ENCODE peak calls at places on chromosome 14, in ten cellular contexts. T is fibroblast of lung; V is stimulated activated CD4-positive, alpha-beta T cell treated with anti-CD3 and anti-CD28 coated beads, Interleukin-4, amount 100 ng/mL, for 1 hour; U is NCI-H1092 treated with DMSO at 0.1 percent for 48 hours; W is PC-3; M is psoas muscle; Q is left ventricle myocardium superior; N is OCI-M1; I is NCI-H524; P is dermis blood vessel endothelial cell. A is an unnamed sample.

GRCh38 chr14:104734991-104735779 is 11.2 kb downstream of the ADSS1 start:
- DNase-seq in T (no peak), V (no peak), U (no peak), W (no peak), M (peak), Q (peak), N (no peak), I (no peak), P (no peak), A (no peak)

GRCh38 chr14:77099425-77100167 is 1.5 kb downstream of the CIPC start:
- DNase-seq in T (peak), V (no peak), U (peak), W (peak), M (no peak), Q (no peak), N (peak), I (peak), P (peak), A (no peak)

GRCh38 chr14:56417173-56417572 is 162.4 kb upstream of the TMEM260 start:
- DNase-seq in T (peak), V (no peak), U (no peak), W (no peak), M (no peak), Q (no peak), N (no peak), I (no peak), P (no peak), A (no peak)

GRCh38 chr14:86766469-86766868 is 1226.5 kb downstream of the GALC start:
- DNase-seq in T (no peak), V (no peak), U (no peak), W (no peak), M (no peak), Q (no peak), N (peak), I (no peak), P (no peak), A (no peak)

GRCh38 chr14:72607386-72608125 is 286.3 kb downstream of the DPF3 start:
- DNase-seq in T (peak), V (no peak), U (no peak), W (no peak), M (no peak), Q (no peak), N (no peak), I (peak), P (no peak), A (no peak)

GRCh38 chr14:41558527-41558926 is 48.1 kb upstream of the LRFN5 start:
- DNase-seq in T (no peak), V (no peak), U (no peak), W (no peak), M (no peak), Q (no peak), N (no peak), I (peak), P (no peak), A (no peak)

GRCh38 chr14:56474419-56475022 is 105.1 kb upstream of the TMEM260 start:
- DNase-seq in T (peak), V (no peak), U (peak), W (peak), M (no peak), Q (no peak), N (peak), I (peak), P (peak), A (peak)

GRCh38 chr14:30034049-30034635 is 106.5 kb upstream of the PRKD1 start:
- DNase-seq in T (peak), V (no peak), U (peak), W (no peak), M (no peak), Q (no peak), N (no peak), I (peak), P (no peak), A (no peak)

GRCh38 chr14:54696998-54697397 is 130.1 kb downstream of the SAMD4A start:
- DNase-seq in T (no peak), V (no peak), U (no peak), W (no peak), M (no peak), Q (no peak), N (no peak), I (no peak), P (no peak), A (no peak)

GRCh38 chr14:54444701-54445100 is 3.5 kb upstream of the CNIH1 start:
- DNase-seq in T (no peak), V (no peak), U (no peak), W (no peak), M (no peak), Q (no peak), N (no peak), I (no peak), P (no peak), A (no peak)

GRCh38 chr14:89902876-89903275 is 51.7 kb downstream of the EFCAB11 start:
- DNase-seq in T (no peak), V (no peak), U (peak), W (no peak), M (no peak), Q (no peak), N (no peak), I (no peak), P (no peak), A (no peak)

GRCh38 chr14:74160763-74161162 is 76.0 kb downstream of the LIN52 start:
- DNase-seq in T (no peak), V (no peak), U (no peak), W (no peak), M (no peak), Q (no peak), N (no peak), I (no peak), P (no peak), A (no peak)

GRCh38 chr14:105448706-105449111 is 25.9 kb upstream of the CRIP2 start:
- DNase-seq in T (peak), V (peak), U (peak), W (peak), M (peak), Q (peak), N (peak), I (peak), P (peak), A (peak)

GRCh38 chr14:29682789-29683188 is 244.9 kb downstream of the PRKD1 start:
- DNase-seq in T (no peak), V (no peak), U (no peak), W (no peak), M (no peak), Q (no peak), N (no peak), I (no peak), P (no peak), A (no peak)

GRCh38 chr14:100818221-100818699 is 7.7 kb upstream of the MEG3 start:
- DNase-seq in T (no peak), V (no peak), U (no peak), W (no peak), M (peak), Q (no peak), N (no peak), I (no peak), P (no peak), A (no peak)

GRCh38 chr14:21255385-21256101 is 13.7 kb downstream of the HNRNPC start:
- DNase-seq in T (peak), V (no peak), U (no peak), W (no peak), M (no peak), Q (no peak), N (no peak), I (no peak), P (peak), A (no peak)

GRCh38 chr14:41986726-41987125 is 380.1 kb downstream of the LRFN5 start:
- DNase-seq in T (peak), V (no peak), U (no peak), W (peak), M (no peak), Q (no peak), N (peak), I (no peak), P (no peak), A (no peak)

GRCh38 chr14:101019541-101019940 is 116.0 kb upstream of the RTL1 start:
- DNase-seq in T (no peak), V (no peak), U (no peak), W (no peak), M (no peak), Q (peak), N (no peak), I (no peak), P (no peak), A (no peak)

GRCh38 chr14:31933716-31934115 is 143.4 kb upstream of the ARHGAP5 start:
- DNase-seq in T (peak), V (no peak), U (no peak), W (peak), M (no peak), Q (no peak), N (no peak), I (no peak), P (peak), A (no peak)

GRCh38 chr14:71758198-71758955 is 173.9 kb upstream of the RGS6 start:
- DNase-seq in T (no peak), V (no peak), U (no peak), W (no peak), M (no peak), Q (no peak), N (no peak), I (peak), P (no peak), A (no peak)

GRCh38 chr14:62133776-62134175 is 371.6 kb downstream of the SNAPC1 start:
- DNase-seq in T (no peak), V (no peak), U (no peak), W (no peak), M (no peak), Q (no peak), N (no peak), I (peak), P (no peak), A (no peak)

GRCh38 chr14:88380405-88380804 is 5.1 kb upstream of the SPATA7 start:
- DNase-seq in T (peak), V (no peak), U (peak), W (peak), M (no peak), Q (no peak), N (peak), I (peak), P (peak), A (no peak)

GRCh38 chr14:49585803-49586672 is at the start of gene RPS29:
- DNase-seq in T (peak), V (peak), U (peak), W (peak), M (peak), Q (peak), N (peak), I (peak), P (peak), A (peak)

GRCh38 chr14:71529855-71530254 is 402.4 kb upstream of the RGS6 start:
- DNase-seq in T (peak), V (no peak), U (no peak), W (no peak), M (no peak), Q (no peak), N (no peak), I (peak), P (peak), A (no peak)

GRCh38 chr14:100585448-100586152 is 1.6 kb downstream of the BEGAIN start:
- DNase-seq in T (no peak), V (peak), U (no peak), W (no peak), M (peak), Q (peak), N (no peak), I (no peak), P (no peak), A (no peak)

GRCh38 chr14:44163946-44164345 is 343.1 kb downstream of the FSCB start:
- DNase-seq in T (no peak), V (no peak), U (no peak), W (peak), M (no peak), Q (no peak), N (no peak), I (no peak), P (no peak), A (no peak)

GRCh38 chr14:24172261-24172860 is 481 bp downstream of the REC8 start:
- DNase-seq in T (no peak), V (no peak), U (no peak), W (no peak), M (peak), Q (no peak), N (no peak), I (peak), P (no peak), A (no peak)

GRCh38 chr14:105358943-105359342 is 39.4 kb upstream of the TEX22 start:
- DNase-seq in T (no peak), V (no peak), U (no peak), W (no peak), M (no peak), Q (no peak), N (no peak), I (no peak), P (no peak), A (no peak)

GRCh38 chr14:88323520-88324199 is 591 bp upstream of the KCNK10 start:
- DNase-seq in T (peak), V (no peak), U (peak), W (no peak), M (no peak), Q (peak), N (no peak), I (peak), P (peak), A (peak)

GRCh38 chr14:105897725-105898113 is 371.3 kb downstream of the TMEM121 start:
- DNase-seq in T (no peak), V (no peak), U (no peak), W (no peak), M (no peak), Q (no peak), N (no peak), I (no peak), P (no peak), A (no peak)

GRCh38 chr14:51431033-51431709 is 191.1 kb downstream of the TMX1 start:
- DNase-seq in T (no peak), V (no peak), U (no peak), W (no peak), M (no peak), Q (no peak), N (no peak), I (no peak), P (no peak), A (no peak)

GRCh38 chr14:99589031-99589441 is 15.0 kb downstream of the CCDC85C start:
- DNase-seq in T (peak), V (no peak), U (no peak), W (no peak), M (no peak), Q (no peak), N (no peak), I (no peak), P (no peak), A (no peak)

GRCh38 chr14:65243766-65244442 is 141.6 kb upstream of the MAX start:
- DNase-seq in T (no peak), V (no peak), U (no peak), W (peak), M (no peak), Q (no peak), N (peak), I (no peak), P (peak), A (no peak)

GRCh38 chr14:106790189-106791036 is 1264.0 kb downstream of the TMEM121 start:
- DNase-seq in T (no peak), V (peak), U (peak), W (peak), M (peak), Q (peak), N (peak), I (peak), P (peak), A (no peak)

GRCh38 chr14:102234331-102235264 is 70.4 kb downstream of the MOK start:
- DNase-seq in T (peak), V (no peak), U (no peak), W (no peak), M (no peak), Q (no peak), N (peak), I (peak), P (no peak), A (no peak)